ENCODE peak calls at places on chromosome 19, in six cellular contexts. Z, V, A, T, Y and E are unnamed samples.
A peak's percentile ranks its signal among the peaks of the same experiment; 100 is the strongest.

GRCh38 chr19:3233831-3234230 is 9.4 kb downstream of the CELF5 start:
- DNase-seq in Z (no peak), T (no peak), Y (peak; percentile 42), V (no peak), A (no peak), E (no peak)

GRCh38 chr19:5150902-5151741 is 182.2 kb downstream of the KDM4B start:
- DNase-seq in T (peak; percentile 65), V (no peak), Y (peak; percentile 31), Z (no peak), A (no peak), E (no peak)

GRCh38 chr19:13241321-13242104 is 91.3 kb downstream of the IER2 start:
- DNase-seq in T (no peak), Z (no peak), Y (peak; percentile 52), V (no peak), A (no peak), E (no peak)

GRCh38 chr19:13112555-13112954 is 4.0 kb downstream of the TRMT1 start:
- DNase-seq in V (no peak), Z (no peak), T (no peak), Y (no peak), A (no peak), E (no peak)

GRCh38 chr19:590396-590745 is 690 bp downstream of the HCN2 start:
- DNase-seq in Z (no peak), T (no peak), A (no peak), V (peak; percentile 36), Y (no peak), E (peak; percentile 39)

GRCh38 chr19:8158411-8159074 is 9.2 kb upstream of the FBN3 start:
- DNase-seq in Z (peak; percentile 45), Y (peak; percentile 75), A (no peak), T (no peak), V (peak; percentile 88), E (peak; percentile 46)

GRCh38 chr19:15047680-15048079 is 1.6 kb upstream of the CASP14 start:
- DNase-seq in Y (no peak), T (no peak), A (no peak), Z (no peak), V (no peak), E (no peak)

GRCh38 chr19:17209126-17210036 is 5.8 kb upstream of the USE1 start:
- DNase-seq in Y (peak; percentile 98), V (peak; percentile 45), A (no peak), Z (peak; percentile 31), T (no peak), E (peak; percentile 91)

GRCh38 chr19:1567116-1567847 is 843 bp downstream of the MEX3D start:
- DNase-seq in A (no peak), Y (no peak), T (no peak), V (no peak), Z (peak; percentile 41), E (peak; percentile 45)

GRCh38 chr19:51821921-51822716 is 27.2 kb downstream of the FPR3 start:
- DNase-seq in Z (no peak), V (peak; percentile 71), A (no peak), T (no peak), Y (no peak), E (no peak)

GRCh38 chr19:36973021-36973843 is 57.1 kb downstream of the ZNF568 start:
- DNase-seq in A (peak; percentile 41), Z (no peak), T (peak; percentile 91), V (peak; percentile 78), Y (peak; percentile 34), E (no peak)

GRCh38 chr19:8846819-8847218 is 14.6 kb downstream of the MBD3L1 start:
- DNase-seq in V (no peak), Z (no peak), Y (no peak), A (no peak), T (no peak), E (no peak)

GRCh38 chr19:54662730-54663129 is at the start of gene LILRB4:
- DNase-seq in T (no peak), V (no peak), Z (no peak), Y (no peak), A (peak; percentile 17), E (no peak)

GRCh38 chr19:48363500-48363809 is 285 bp downstream of the TMEM143 start:
- DNase-seq in Z (no peak), T (no peak), V (no peak), A (no peak), Y (no peak), E (peak; percentile 45)

GRCh38 chr19:49301165-49301865 is 23.7 kb downstream of the SLC6A16 start:
- DNase-seq in Y (peak; percentile 86), T (peak; percentile 81), Z (peak; percentile 79), V (peak; percentile 65), A (peak; percentile 27), E (peak; percentile 87)

GRCh38 chr19:40365613-40366401 is 17.3 kb downstream of the PLD3 start:
- DNase-seq in T (peak; percentile 79), A (no peak), V (peak; percentile 42), Y (peak; percentile 93), Z (peak; percentile 76), E (peak; percentile 94)

GRCh38 chr19:53696951-53697350 is 65.2 kb downstream of the DPRX start:
- DNase-seq in V (peak; percentile 1), T (no peak), Y (peak; percentile 49), Z (no peak), A (no peak), E (no peak)

GRCh38 chr19:15332311-15332996 is at the start of gene BRD4:
- DNase-seq in A (peak; percentile 38), Y (peak; percentile 64), T (peak; percentile 82), V (peak; percentile 53), Z (peak; percentile 75), E (peak; percentile 86)

GRCh38 chr19:50968709-50969412 is 530 bp downstream of the KLK6 start:
- DNase-seq in Z (no peak), T (no peak), A (no peak), Y (no peak), V (no peak), E (peak; percentile 68)

GRCh38 chr19:425056-425455 is 16.1 kb upstream of the C2CD4C start:
- DNase-seq in V (no peak), A (no peak), Z (no peak), Y (no peak), T (no peak), E (no peak)

GRCh38 chr19:47446534-47447469 is 24.9 kb downstream of the SLC8A2 start:
- DNase-seq in T (no peak), Y (peak; percentile 96), Z (no peak), A (no peak), V (peak; percentile 18), E (peak; percentile 62)

GRCh38 chr19:12064266-12065099 is at the start of gene ZNF844:
- DNase-seq in A (peak; percentile 93), Z (peak; percentile 92), T (peak; percentile 99), V (peak; percentile 92), Y (peak; percentile 97), E (peak; percentile 92)

GRCh38 chr19:12065100-12065538 is 588 bp downstream of the ZNF844 start:
- DNase-seq in V (peak; percentile 61), T (peak; percentile 71), Y (no peak), A (no peak), Z (peak; percentile 22), E (peak; percentile 33)
- TF ChIP-seq CTCF in V (no peak), T (no peak), Y (no peak), A (no peak), Z (no peak), E (no peak)

DNA sequence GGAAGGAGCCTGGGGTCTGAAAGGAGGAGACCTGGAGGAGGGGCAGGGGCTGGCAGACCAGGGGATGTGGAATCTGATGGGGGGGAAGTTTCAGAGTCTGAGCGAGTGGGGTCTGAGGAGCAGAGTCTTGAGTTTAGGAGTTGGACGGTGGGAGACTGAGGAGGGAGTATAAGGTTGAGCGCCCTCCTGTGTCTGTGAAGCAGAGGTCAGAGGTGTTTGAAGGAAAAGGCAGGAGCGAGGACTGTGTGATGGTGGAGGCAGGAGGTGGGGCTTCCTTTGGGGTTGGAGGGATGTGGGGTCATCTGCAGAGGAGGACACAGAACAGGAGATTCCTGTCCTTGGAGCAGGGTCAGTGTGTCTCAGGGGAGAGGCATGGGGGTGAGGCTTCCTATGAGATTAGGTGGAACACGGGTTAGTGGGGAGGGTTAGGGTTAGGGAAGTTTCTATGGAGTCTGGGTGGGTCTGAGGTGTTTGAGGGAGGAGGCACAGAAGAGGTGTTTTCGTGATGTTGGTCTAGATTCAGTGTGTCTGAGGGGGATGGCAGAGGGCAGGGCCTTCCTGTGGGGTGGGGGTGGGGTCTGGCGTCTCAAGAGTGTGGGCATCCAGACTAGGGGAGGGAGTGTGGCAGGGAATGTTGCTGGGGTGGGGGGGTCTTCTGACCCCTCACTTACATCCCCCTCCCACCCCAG is 8.3 kb downstream of the RYR1 start:
- DNase-seq in A (no peak), V (peak; percentile 19), Y (peak; percentile 77), T (no peak), Z (no peak), E (peak; percentile 35)
- TF ChIP-seq CTCF in A (no peak), V (no peak), Y (peak; percentile 70), T (no peak), Z (no peak), E (no peak)

GRCh38 chr19:19258589-19259338 is 14.3 kb downstream of the TM6SF2 start:
- DNase-seq in T (no peak), Z (no peak), Y (no peak), V (no peak), A (no peak), E (no peak)
- TF ChIP-seq CTCF in T (no peak), Z (no peak), Y (no peak), V (no peak), A (no peak), E (no peak)

DNA sequence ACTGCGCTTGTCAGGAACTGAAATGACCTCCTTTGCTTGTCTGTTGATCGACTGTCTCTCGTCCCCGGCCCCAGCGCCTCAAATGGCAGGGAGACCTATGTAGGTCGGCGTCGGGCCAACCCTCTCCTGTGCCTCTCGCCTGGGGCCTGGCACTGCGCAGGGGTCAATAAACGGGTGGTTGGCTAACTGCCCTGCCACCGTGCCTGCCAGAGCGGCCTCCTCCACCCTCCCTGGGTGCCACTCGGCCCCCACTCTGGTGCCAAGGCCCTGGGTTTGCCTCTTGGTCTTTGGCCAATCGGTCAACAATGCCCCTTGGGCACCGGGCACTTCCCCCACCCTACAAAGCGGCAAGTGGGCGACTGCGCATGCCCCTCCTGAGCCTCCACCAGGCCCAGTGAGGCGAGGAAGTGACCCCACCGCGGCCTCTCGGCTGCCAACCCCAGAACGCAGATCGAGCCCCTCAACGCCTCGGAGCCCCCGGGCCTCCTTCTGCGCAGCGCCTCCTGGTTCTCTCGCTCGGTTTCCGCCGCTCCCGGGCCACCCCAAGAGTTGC is 1.1 kb downstream of the KEAP1 start:
- DNase-seq in V (no peak), Z (peak; percentile 23), A (peak; percentile 66), T (peak; percentile 90), Y (peak; percentile 49), E (peak; percentile 61)
- TF ChIP-seq CTCF in V (no peak), Z (no peak), A (no peak), T (no peak), Y (no peak), E (no peak)

DNA sequence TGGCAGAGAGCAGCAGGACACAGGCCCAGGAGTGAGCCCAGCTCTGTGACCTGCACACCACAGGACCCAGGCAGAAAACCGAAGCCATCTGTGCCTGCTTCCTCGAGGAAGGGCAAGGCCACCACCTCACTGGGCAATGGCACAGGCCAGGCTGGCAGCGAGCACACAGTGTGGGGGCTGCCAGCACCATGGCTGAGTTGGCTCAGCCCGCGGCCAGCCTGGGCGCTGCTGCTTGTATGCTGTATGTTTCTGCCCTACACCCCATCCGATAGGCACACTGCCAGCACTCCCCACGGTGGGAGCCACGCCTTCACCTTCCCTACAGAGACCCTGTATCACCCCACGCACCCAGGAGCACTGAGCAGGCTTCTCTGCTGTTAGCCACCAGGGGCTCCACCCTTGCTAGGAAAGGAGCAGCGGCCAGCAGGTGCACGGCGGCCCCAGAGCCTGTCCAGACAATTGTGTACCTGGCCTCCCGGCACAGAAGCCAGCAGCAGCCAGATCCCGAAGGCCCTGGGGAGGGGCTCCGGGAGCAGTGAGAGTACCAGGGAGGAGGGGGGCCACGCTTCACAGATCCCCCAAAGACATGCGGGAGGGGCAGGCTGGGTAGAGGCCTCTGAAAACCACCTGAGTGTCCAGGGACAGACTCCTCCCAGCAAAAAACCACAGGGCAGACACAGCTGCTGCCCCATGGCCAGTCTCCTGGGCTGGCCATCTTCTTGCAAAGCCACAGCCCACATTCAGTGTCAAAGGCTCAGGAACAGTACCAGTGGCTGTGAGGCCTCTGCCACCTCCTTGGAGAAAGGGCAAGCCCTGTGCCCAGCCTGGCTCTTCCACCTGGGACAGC is 56.1 kb downstream of the MLLT1 start:
- DNase-seq in Z (no peak), V (no peak), Y (no peak), A (no peak), T (no peak), E (no peak)
- TF ChIP-seq CTCF in Z (no peak), V (no peak), Y (no peak), A (peak; percentile 16), T (no peak), E (no peak)